ENCODE peak calls at places on chromosomes 7 and 10, in six cellular contexts. One of them, this sample, is unnamed.

GRCh38 chr7:4020086-4020485 is 662.0 kb upstream of the FOXK1 start:
- DNase-seq in foreskin keratinocyte: no peak
- DNase-seq in SW 1271: no peak
- DNase-seq in NCI-H1048: no peak
- DNase-seq in gastrocnemius medialis: no peak
- DNase-seq in dermis blood vessel endothelial cell: no peak
- DNase-seq in this sample: no peak

GRCh38 chr7:80834105-80834410 is 84.8 kb downstream of the SEMA3C start:
- DNase-seq in NCI-H1048: no peak
- DNase-seq in dermis blood vessel endothelial cell: no peak
- DNase-seq in SW 1271: no peak
- DNase-seq in gastrocnemius medialis: no peak
- DNase-seq in foreskin keratinocyte: no peak
- DNase-seq in this sample: no peak

GRCh38 chr7:79553811-79554555 is 100.5 kb upstream of the MAGI2 start:
- DNase-seq in gastrocnemius medialis: no peak
- DNase-seq in foreskin keratinocyte: peak
- DNase-seq in NCI-H1048: no peak
- DNase-seq in SW 1271: no peak
- DNase-seq in dermis blood vessel endothelial cell: no peak
- DNase-seq in this sample: no peak

GRCh38 chr7:149423441-149423970 is 37.4 kb downstream of the ZNF777 start:
- DNase-seq in gastrocnemius medialis: no peak
- DNase-seq in SW 1271: no peak
- DNase-seq in dermis blood vessel endothelial cell: peak
- DNase-seq in foreskin keratinocyte: no peak
- DNase-seq in NCI-H1048: no peak
- DNase-seq in this sample: no peak

GRCh38 chr7:82534687-82535086 is 91.1 kb upstream of the CACNA2D1 start:
- DNase-seq in SW 1271: no peak
- DNase-seq in foreskin keratinocyte: peak
- DNase-seq in dermis blood vessel endothelial cell: peak
- DNase-seq in NCI-H1048: no peak
- DNase-seq in gastrocnemius medialis: no peak
- DNase-seq in this sample: no peak

GRCh38 chr10:78312197-78313046 is 278.8 kb downstream of the RPS24 start:
- DNase-seq in SW 1271: no peak
- DNase-seq in NCI-H1048: no peak
- DNase-seq in foreskin keratinocyte: no peak
- DNase-seq in dermis blood vessel endothelial cell: peak
- DNase-seq in gastrocnemius medialis: no peak
- DNase-seq in this sample: no peak

GRCh38 chr7:149825567-149826343 is 12.4 kb upstream of the ZNF862 start:
- DNase-seq in dermis blood vessel endothelial cell: no peak
- DNase-seq in SW 1271: no peak
- DNase-seq in foreskin keratinocyte: no peak
- DNase-seq in NCI-H1048: no peak
- DNase-seq in gastrocnemius medialis: no peak
- DNase-seq in this sample: no peak

GRCh38 chr10:131117011-131117410 is 194.5 kb downstream of the TCERG1L start:
- DNase-seq in dermis blood vessel endothelial cell: no peak
- DNase-seq in SW 1271: no peak
- DNase-seq in gastrocnemius medialis: no peak
- DNase-seq in foreskin keratinocyte: no peak
- DNase-seq in NCI-H1048: no peak
- DNase-seq in this sample: no peak

GRCh38 chr10:92240289-92241157 is 50.4 kb downstream of the CPEB3 start:
- DNase-seq in SW 1271: no peak
- DNase-seq in gastrocnemius medialis: peak
- DNase-seq in dermis blood vessel endothelial cell: peak
- DNase-seq in NCI-H1048: peak
- DNase-seq in foreskin keratinocyte: peak
- DNase-seq in this sample: peak

GRCh38 chr7:79132844-79133451 is 320.5 kb downstream of the MAGI2 start:
- DNase-seq in foreskin keratinocyte: no peak
- DNase-seq in SW 1271: no peak
- DNase-seq in dermis blood vessel endothelial cell: no peak
- DNase-seq in NCI-H1048: no peak
- DNase-seq in gastrocnemius medialis: no peak
- DNase-seq in this sample: no peak

GRCh38 chr10:105063796-105064195 is 422.7 kb downstream of the SORCS3 start:
- DNase-seq in gastrocnemius medialis: no peak
- DNase-seq in NCI-H1048: no peak
- DNase-seq in foreskin keratinocyte: no peak
- DNase-seq in dermis blood vessel endothelial cell: no peak
- DNase-seq in SW 1271: peak
- DNase-seq in this sample: no peak

GRCh38 chr10:105037029-105037428 is 395.9 kb downstream of the SORCS3 start:
- DNase-seq in NCI-H1048: no peak
- DNase-seq in SW 1271: no peak
- DNase-seq in gastrocnemius medialis: no peak
- DNase-seq in dermis blood vessel endothelial cell: no peak
- DNase-seq in foreskin keratinocyte: no peak
- DNase-seq in this sample: no peak

GRCh38 chr10:76306859-76307258 is 875.4 kb downstream of the LRMDA start:
- DNase-seq in dermis blood vessel endothelial cell: no peak
- DNase-seq in foreskin keratinocyte: no peak
- DNase-seq in gastrocnemius medialis: no peak
- DNase-seq in NCI-H1048: no peak
- DNase-seq in SW 1271: no peak
- DNase-seq in this sample: no peak

GRCh38 chr7:102843850-102844249 is 69.0 kb upstream of the LRRC17 start:
- DNase-seq in NCI-H1048: no peak
- DNase-seq in foreskin keratinocyte: no peak
- DNase-seq in gastrocnemius medialis: no peak
- DNase-seq in SW 1271: no peak
- DNase-seq in dermis blood vessel endothelial cell: no peak
- DNase-seq in this sample: no peak

GRCh38 chr10:87752571-87752970 is 65.5 kb downstream of the ATAD1 start:
- DNase-seq in gastrocnemius medialis: no peak
- DNase-seq in SW 1271: no peak
- DNase-seq in foreskin keratinocyte: peak
- DNase-seq in NCI-H1048: no peak
- DNase-seq in dermis blood vessel endothelial cell: peak
- DNase-seq in this sample: no peak

GRCh38 chr10:111151595-111151994 is 74.8 kb downstream of the ADRA2A start:
- DNase-seq in foreskin keratinocyte: no peak
- DNase-seq in dermis blood vessel endothelial cell: no peak
- DNase-seq in gastrocnemius medialis: no peak
- DNase-seq in NCI-H1048: no peak
- DNase-seq in SW 1271: no peak
- DNase-seq in this sample: no peak

GRCh38 chr10:100504101-100504500 is 15.6 kb downstream of the SEC31B start:
- DNase-seq in SW 1271: no peak
- DNase-seq in gastrocnemius medialis: no peak
- DNase-seq in dermis blood vessel endothelial cell: no peak
- DNase-seq in foreskin keratinocyte: no peak
- DNase-seq in NCI-H1048: no peak
- DNase-seq in this sample: no peak

GRCh38 chr10:78634389-78634815 is 434.4 kb upstream of the ZMIZ1 start:
- DNase-seq in NCI-H1048: no peak
- DNase-seq in foreskin keratinocyte: no peak
- DNase-seq in dermis blood vessel endothelial cell: no peak
- DNase-seq in gastrocnemius medialis: no peak
- DNase-seq in SW 1271: no peak
- DNase-seq in this sample: no peak

GRCh38 chr10:7260412-7260900 is 150.4 kb downstream of the SFMBT2 start:
- DNase-seq in NCI-H1048: peak
- DNase-seq in SW 1271: peak
- DNase-seq in dermis blood vessel endothelial cell: peak
- DNase-seq in gastrocnemius medialis: peak
- DNase-seq in foreskin keratinocyte: peak
- DNase-seq in this sample: no peak

GRCh38 chr10:73218466-73219191 is 28.4 kb downstream of the DNAJC9 start:
- DNase-seq in foreskin keratinocyte: no peak
- DNase-seq in gastrocnemius medialis: no peak
- DNase-seq in dermis blood vessel endothelial cell: peak
- DNase-seq in NCI-H1048: no peak
- DNase-seq in SW 1271: peak
- DNase-seq in this sample: no peak

GRCh38 chr7:94028768-94029167 is 24.6 kb upstream of the BET1 start:
- DNase-seq in SW 1271: no peak
- DNase-seq in foreskin keratinocyte: no peak
- DNase-seq in NCI-H1048: no peak
- DNase-seq in gastrocnemius medialis: no peak
- DNase-seq in dermis blood vessel endothelial cell: no peak
- DNase-seq in this sample: no peak

GRCh38 chr10:7333995-7334964 is 76.6 kb downstream of the SFMBT2 start:
- DNase-seq in NCI-H1048: no peak
- DNase-seq in foreskin keratinocyte: no peak
- DNase-seq in SW 1271: no peak
- DNase-seq in dermis blood vessel endothelial cell: peak
- DNase-seq in gastrocnemius medialis: no peak
- DNase-seq in this sample: no peak

GRCh38 chr7:158252081-158252836 is 335.4 kb downstream of the PTPRN2 start:
- DNase-seq in SW 1271: no peak
- DNase-seq in gastrocnemius medialis: no peak
- DNase-seq in foreskin keratinocyte: no peak
- DNase-seq in dermis blood vessel endothelial cell: no peak
- DNase-seq in NCI-H1048: no peak
- DNase-seq in this sample: no peak

GRCh38 chr7:94251-94801 is 98.0 kb upstream of the FAM20C start:
- DNase-seq in dermis blood vessel endothelial cell: no peak
- DNase-seq in foreskin keratinocyte: no peak
- DNase-seq in NCI-H1048: no peak
- DNase-seq in gastrocnemius medialis: no peak
- DNase-seq in SW 1271: no peak
- DNase-seq in this sample: no peak

GRCh38 chr10:70247360-70247759 is 14.1 kb upstream of the PPA1 start:
- DNase-seq in SW 1271: no peak
- DNase-seq in NCI-H1048: no peak
- DNase-seq in gastrocnemius medialis: no peak
- DNase-seq in foreskin keratinocyte: no peak
- DNase-seq in dermis blood vessel endothelial cell: no peak
- DNase-seq in this sample: no peak

GRCh38 chr7:141354251-141354650 is 197.0 kb upstream of the AGK start:
- DNase-seq in gastrocnemius medialis: no peak
- DNase-seq in NCI-H1048: no peak
- DNase-seq in foreskin keratinocyte: no peak
- DNase-seq in dermis blood vessel endothelial cell: peak
- DNase-seq in SW 1271: no peak
- DNase-seq in this sample: no peak

GRCh38 chr10:112966191-112966855 is 16.3 kb downstream of the TCF7L2 start:
- DNase-seq in foreskin keratinocyte: no peak
- DNase-seq in dermis blood vessel endothelial cell: peak
- DNase-seq in NCI-H1048: no peak
- DNase-seq in SW 1271: no peak
- DNase-seq in gastrocnemius medialis: peak
- DNase-seq in this sample: peak

GRCh38 chr10:38010150-38010903 is at the start of gene ZNF33A:
- DNase-seq in dermis blood vessel endothelial cell: peak
- DNase-seq in gastrocnemius medialis: peak
- DNase-seq in NCI-H1048: peak
- DNase-seq in SW 1271: peak
- DNase-seq in foreskin keratinocyte: peak
- DNase-seq in this sample: peak